ENCODE peak calls at places on chromosomes 1 and 21, in ten cellular contexts. D is AG04449; B is activated naive CD8-positive, alpha-beta T cell treated with anti-CD3 and anti-CD28 coated beads, Interleukin-2, amount 50 U/mL, for 16 hours; N is ACHN; P is neural progenitor cell; K is left ventricle myocardium inferior; Q is breast epithelium; X is smooth muscle cell of the brain vasculature; V is epithelial cell of esophagus; R is endodermal cell. T is an unnamed sample.

GRCh38 chr1:47872871-47873270 is 124.3 kb downstream of the TRABD2B start:
- DNase-seq in D (no peak), B (no peak), N (peak; percentile 27), P (no peak), K (no peak), Q (no peak), X (no peak), V (no peak), R (no peak), T (no peak)

GRCh38 chr1:199129247-199129646 is 490.4 kb downstream of the PTPRC start:
- DNase-seq in D (no peak), B (no peak), N (peak; percentile 45), P (no peak), K (no peak), Q (no peak), X (no peak), V (no peak), R (no peak), T (no peak)

GRCh38 chr1:204513117-204513716 is 3.0 kb upstream of the MDM4 start:
- DNase-seq in D (no peak), B (no peak), N (no peak), P (no peak), K (no peak), Q (no peak), X (no peak), V (no peak), R (no peak), T (no peak)

GRCh38 chr1:84412316-84412942 is 14.1 kb downstream of the DNASE2B start:
- DNase-seq in D (peak; percentile 14), B (no peak), N (no peak), P (no peak), K (no peak), Q (no peak), X (peak; percentile 26), V (peak; percentile 27), R (no peak), T (peak; percentile 21)

GRCh38 chr1:41626146-41626545 is 141.7 kb upstream of the EDN2 start:
- DNase-seq in D (no peak), B (no peak), N (no peak), P (no peak), K (no peak), Q (no peak), X (no peak), V (peak; percentile 89), R (peak; percentile 39), T (no peak)

GRCh38 chr21:33644383-33645074 is 2.2 kb downstream of the ITSN1 start:
- DNase-seq in D (no peak), B (no peak), N (no peak), P (peak; percentile 30), K (no peak), Q (no peak), X (no peak), V (peak; percentile 25), R (peak; percentile 48), T (no peak)

GRCh38 chr1:103790172-103790571 is 40.5 kb downstream of the AMY1C start:
- DNase-seq in D (no peak), B (no peak), N (no peak), P (no peak), K (no peak), Q (no peak), X (no peak), V (no peak), R (no peak), T (no peak)

GRCh38 chr1:158329807-158330206 is 1.5 kb downstream of the CD1B start:
- DNase-seq in D (no peak), B (no peak), N (peak; percentile 13), P (peak; percentile 5), K (no peak), Q (no peak), X (no peak), V (peak; percentile 25), R (peak; percentile 47), T (no peak)

GRCh38 chr1:109691762-109692161 is 4.1 kb downstream of the GSTM1 start:
- DNase-seq in D (no peak), B (no peak), N (no peak), P (no peak), K (no peak), Q (no peak), X (no peak), V (no peak), R (no peak), T (no peak)

GRCh38 chr1:160522622-160523345 is at the start of gene SLAMF6:
- DNase-seq in D (no peak), B (no peak), N (no peak), P (no peak), K (no peak), Q (no peak), X (no peak), V (no peak), R (no peak), T (no peak)

T was measured in SJCRH30.